ENCODE peak calls at places on chromosomes 13 and 19, in four cellular contexts. J is K562, P is WTC11, M is GM12878. Z is an unnamed sample.

GRCh38 chr19:35449347-35450043 is 1.4 kb downstream of the FFAR2 start:
- DNase-seq in J (no peak), P (no peak), M (no peak), Z (no peak)

GRCh38 chr13:44004881-44005280 is 125.2 kb downstream of the LACC1 start:
- DNase-seq in J (no peak), P (no peak), M (no peak), Z (no peak)

GRCh38 chr13:74550039-74550438 is 415.8 kb upstream of the KLF12 start:
- DNase-seq in J (no peak), P (no peak), M (no peak), Z (no peak)

GRCh38 chr13:40781717-40782116 is 7.7 kb upstream of the SLC25A15 start:
- DNase-seq in J (no peak), P (no peak), M (no peak), Z (no peak)

GRCh38 chr13:110131424-110131823 is 175.5 kb downstream of the COL4A1 start:
- DNase-seq in J (no peak), P (no peak), M (no peak), Z (no peak)

GRCh38 chr13:94435604-94436226 is 43.8 kb downstream of the DCT start:
- DNase-seq in J (peak), P (no peak), M (no peak), Z (peak)

GRCh38 chr13:75873499-75873898 is 237.4 kb downstream of the LMO7 start:
- DNase-seq in J (no peak), P (no peak), M (no peak), Z (no peak)

GRCh38 chr19:1130801-1131717 is 27.3 kb downstream of the GPX4 start:
- DNase-seq in J (no peak), P (no peak), M (no peak), Z (no peak)

GRCh38 chr13:32428581-32429072 is 697 bp upstream of the N4BP2L1 start:
- DNase-seq in J (no peak), P (no peak), M (no peak), Z (no peak)

GRCh38 chr19:40315812-40316475 is 30.8 kb upstream of the AKT2 start:
- DNase-seq in J (no peak), P (no peak), M (no peak), Z (no peak)

GRCh38 chr19:50972795-50973376 is 3.5 kb upstream of the KLK6 start:
- DNase-seq in J (no peak), P (no peak), M (no peak), Z (no peak)

GRCh38 chr13:112692104-112692503 is 2.3 kb downstream of the ATP11A start:
- DNase-seq in J (no peak), P (peak), M (no peak), Z (no peak)

GRCh38 chr13:22061371-22061805 is 390.5 kb downstream of the FGF9 start:
- DNase-seq in J (no peak), P (no peak), M (peak), Z (no peak)

GRCh38 chr19:2271516-2272103 is 10.4 kb downstream of the PEAK3 start:
- DNase-seq in J (no peak), P (peak), M (no peak), Z (no peak)

GRCh38 chr19:488505-489417 is 7.5 kb upstream of the MADCAM1 start:
- DNase-seq in J (peak), P (peak), M (peak), Z (peak)

GRCh38 chr19:38898788-38899446 is 501 bp downstream of the SIRT2 start:
- DNase-seq in J (no peak), P (no peak), M (no peak), Z (no peak)

DNA sequence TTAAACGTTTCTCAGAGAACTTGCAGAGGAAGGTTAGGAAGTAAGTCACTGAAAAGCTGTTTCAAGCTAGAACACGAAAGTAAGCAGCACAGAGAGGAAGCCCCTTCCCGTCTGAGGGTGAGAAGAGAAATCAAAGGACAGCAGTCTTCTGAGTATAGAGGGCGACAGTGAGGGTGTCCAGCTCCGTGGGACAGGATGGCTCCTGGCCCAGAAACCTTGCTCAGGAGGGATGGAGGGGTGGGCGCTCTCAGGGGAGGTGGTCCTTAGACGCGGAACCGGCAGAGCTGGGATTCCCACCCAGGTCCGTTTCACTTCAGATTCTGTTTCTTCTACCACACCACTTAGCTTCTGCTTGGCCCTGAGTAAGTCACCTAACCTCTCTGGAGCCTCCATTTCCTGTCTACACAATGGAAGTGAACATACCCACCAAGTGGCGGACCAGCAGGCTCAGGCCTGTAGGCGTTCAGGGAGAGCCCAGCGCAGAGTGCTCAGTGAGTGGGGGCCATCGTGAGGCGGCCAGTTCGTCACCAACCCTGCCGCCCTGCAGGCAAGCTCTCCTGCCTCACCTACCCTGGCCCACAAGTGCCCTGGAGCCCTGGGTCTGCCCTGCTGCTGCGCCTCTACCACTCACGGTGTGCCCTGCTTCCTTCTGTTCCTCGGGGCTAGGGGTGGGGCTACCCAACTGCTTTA is 5.5 kb upstream of the RSPH6A start:
- DNase-seq in J (no peak), P (no peak), M (no peak), Z (no peak)
- TF ChIP-seq NR2C2 in J (no peak), P (no peak), M (no peak), Z (no peak)

GRCh38 chr13:49938921-49939320 is 2.8 kb upstream of the SPRYD7 start:
- DNase-seq in J (no peak), P (no peak), M (no peak), Z (peak)

GRCh38 chr13:49935171-49936084 is 712 bp downstream of the SPRYD7 start:
- DNase-seq in J (peak), P (peak), M (no peak), Z (peak)

GRCh38 chr13:49936085-49936942 is at the start of gene SPRYD7:
- DNase-seq in J (peak), P (peak), M (peak), Z (peak)

GRCh38 chr13:49938274-49938673 is 2.1 kb upstream of the SPRYD7 start:
- DNase-seq in J (no peak), P (no peak), M (no peak), Z (peak)

DNA sequence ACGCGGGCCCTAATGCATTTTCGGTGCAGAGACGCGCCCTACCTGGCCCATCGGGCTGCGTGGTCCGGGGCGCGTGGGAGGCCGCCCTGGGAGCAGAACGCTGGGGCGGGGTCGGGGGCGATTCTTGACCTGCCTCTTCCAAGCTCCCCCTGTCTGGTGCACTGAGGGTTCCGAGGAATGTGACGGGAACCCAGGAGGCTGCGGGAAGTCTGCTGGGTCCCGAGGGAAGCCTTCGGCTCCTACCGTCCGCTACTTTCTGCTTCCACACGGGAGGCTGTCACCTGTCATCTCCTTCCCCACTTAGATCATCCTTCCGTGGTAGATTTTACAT is 768 bp upstream of the SPRYD7 start:
- DNase-seq in J (no peak), P (peak), M (no peak), Z (no peak)
- TF ChIP-seq CREM in J (no peak), P (no peak), M (no peak), Z (no peak)

GRCh38 chr19:6744381-6745288 is 5.2 kb downstream of the TRIP10 start:
- DNase-seq in J (no peak), P (no peak), M (no peak), Z (no peak)
- TF ChIP-seq NR2C2 in J (no peak), P (no peak), M (no peak), Z (no peak)

GRCh38 chr19:44908836-44909201 is 3.2 kb downstream of the APOE start:
- DNase-seq in J (no peak), P (no peak), M (no peak), Z (no peak)
- TF ChIP-seq CREM in J (no peak), P (no peak), M (no peak), Z (no peak)

GRCh38 chr13:77545626-77546412 is 10.3 kb downstream of the SCEL start:
- DNase-seq in J (no peak), P (no peak), M (no peak), Z (no peak)
- TF ChIP-seq NR2C2 in J (no peak), P (no peak), M (no peak), Z (no peak)

DNA sequence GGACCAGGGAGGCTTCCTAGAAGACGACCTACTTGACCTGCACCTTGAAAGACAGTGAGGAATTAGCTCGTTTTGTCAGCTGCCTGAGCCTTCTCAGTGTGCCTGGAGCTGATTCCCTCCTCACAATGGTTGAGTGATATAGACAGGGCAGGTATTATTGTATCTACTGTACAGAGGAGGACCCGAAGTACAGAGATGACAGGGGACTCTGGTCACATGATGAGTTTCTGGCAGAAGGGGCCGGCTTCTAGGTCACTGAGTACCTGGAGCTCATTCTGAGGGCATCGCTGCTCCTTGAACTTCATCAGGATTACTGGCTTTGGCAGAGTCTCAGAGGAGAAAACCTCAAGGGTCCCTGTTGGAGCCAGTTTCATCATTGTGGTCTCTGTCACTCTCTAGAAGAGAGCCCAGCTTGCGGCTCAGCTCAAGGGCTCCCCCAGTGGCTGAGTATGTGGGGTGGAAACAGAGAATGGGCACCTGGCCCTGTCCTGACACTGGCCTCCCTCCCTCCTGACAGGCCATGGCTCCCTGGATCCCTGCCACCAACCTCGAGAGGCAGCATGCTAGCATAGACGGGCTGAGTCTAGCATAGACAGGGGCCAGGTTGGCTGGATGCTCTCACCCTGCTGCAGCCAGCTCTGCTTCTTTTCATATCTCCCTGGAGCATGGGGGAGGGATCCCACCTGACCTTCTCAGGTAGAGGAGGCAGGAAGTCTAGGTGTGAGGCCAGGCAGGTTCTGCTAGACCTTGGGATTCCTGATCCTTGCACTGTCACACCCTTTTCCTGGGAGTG is 38.7 kb downstream of the NFIX start:
- DNase-seq in J (peak), P (peak), M (no peak), Z (peak)
- TF ChIP-seq CREM in J (no peak), P (no peak), M (no peak), Z (no peak)

DNA sequence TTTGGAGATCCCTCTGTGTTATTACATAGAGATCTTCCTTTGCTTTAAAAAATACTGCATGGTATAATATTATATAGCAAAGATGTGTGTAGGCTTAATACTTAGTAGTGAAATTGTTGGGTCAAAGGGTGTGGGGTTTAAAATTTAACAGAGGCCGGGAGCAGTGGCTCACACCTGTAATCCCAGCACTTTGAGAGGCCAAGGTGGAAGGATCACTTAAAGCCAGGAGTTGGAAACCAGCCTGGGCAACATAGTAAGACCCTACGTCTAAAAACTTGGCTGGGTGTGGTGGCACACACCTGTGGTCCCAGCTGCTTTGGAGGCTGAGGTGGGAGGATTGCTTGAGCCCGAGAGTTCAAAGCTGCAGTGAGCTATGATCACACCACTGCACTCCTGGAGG is 22.3 kb upstream of the CEBPA start:
- DNase-seq in J (no peak), P (no peak), M (no peak), Z (no peak)
- TF ChIP-seq NR2C2 in J (no peak), P (no peak), M (no peak), Z (no peak)

DNA sequence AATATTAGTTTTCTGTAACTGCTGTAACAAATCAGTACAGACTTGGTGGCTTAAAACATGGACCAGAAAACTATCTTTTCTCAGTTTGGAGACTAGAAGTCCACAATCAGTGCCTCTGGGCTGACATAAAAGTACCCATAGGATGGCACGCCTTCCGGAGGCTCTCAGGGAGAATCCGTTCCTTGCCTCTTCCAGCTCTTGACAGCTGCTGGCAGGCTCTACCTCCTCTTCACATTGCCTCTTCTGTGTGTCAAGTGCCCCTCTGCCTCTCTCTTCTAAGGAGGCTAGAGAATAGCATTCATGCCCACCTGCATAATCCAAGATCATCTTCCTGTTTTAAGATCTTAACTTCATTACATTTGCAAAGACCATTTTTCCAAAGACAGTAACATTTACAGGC is 1194.2 kb downstream of the EFNB2 start:
- DNase-seq in J (no peak), P (no peak), M (no peak), Z (no peak)
- TF ChIP-seq CREM in J (no peak), P (no peak), M (no peak), Z (no peak)

DNA sequence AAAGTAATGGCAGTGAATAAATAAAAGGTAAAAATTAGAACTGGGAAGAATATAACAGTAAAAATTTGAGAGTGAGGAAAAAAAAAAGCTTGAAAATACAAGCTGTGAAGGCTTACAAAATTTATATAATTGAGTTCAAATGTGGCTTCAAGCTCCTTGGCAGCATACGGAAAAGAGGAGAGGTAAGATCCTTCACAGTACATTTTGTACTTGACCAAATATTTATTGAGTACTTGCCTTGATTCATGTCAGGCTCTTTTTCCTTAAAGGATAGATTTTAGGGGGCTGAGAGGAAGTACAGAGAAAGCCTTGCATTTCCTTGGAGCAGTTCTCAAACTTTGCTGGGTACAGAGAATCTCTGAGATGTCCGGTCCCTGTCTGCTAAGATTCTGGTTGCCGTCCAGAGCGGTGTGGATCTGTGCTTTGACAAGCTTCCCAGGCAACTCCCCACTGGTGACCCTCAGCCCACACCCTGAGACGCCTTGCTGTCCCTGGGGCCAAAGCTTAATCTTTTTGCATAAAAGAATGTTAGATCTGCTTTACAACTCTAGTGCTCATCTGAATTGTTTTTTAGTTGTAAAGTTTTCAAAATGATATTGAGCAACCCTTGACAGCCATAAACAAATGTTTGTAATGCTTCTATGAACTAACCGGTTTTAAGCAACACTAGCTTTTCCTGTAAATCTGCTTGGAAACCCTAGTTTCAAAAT is 64.4 kb downstream of the DHRS12 start:
- DNase-seq in J (no peak), P (no peak), M (no peak), Z (no peak)
- TF ChIP-seq NR2C2 in J (no peak), P (no peak), M (no peak), Z (no peak)

Z was measured in HepG2.